ENCODE peak calls at places on chromosome 15, in five cellular contexts. C, T, O, Z and U are unnamed samples.

GRCh38 chr15:43281926-43282602 is 15.3 kb upstream of the TGM5 start:
- DNase-seq in C (no peak), O (no peak), T (no peak), Z (no peak), U (no peak)

GRCh38 chr15:52362497-52362896 is 66.9 kb upstream of the MYO5C start:
- DNase-seq in T (no peak), Z (no peak), O (no peak), C (no peak), U (no peak)

GRCh38 chr15:75776075-75776443 is 63.4 kb upstream of the CSPG4 start:
- DNase-seq in O (peak; percentile 9), Z (no peak), C (no peak), T (no peak), U (no peak)

GRCh38 chr15:84798436-84798946 is 18.7 kb upstream of the ALPK3 start:
- DNase-seq in Z (no peak), O (no peak), C (no peak), T (no peak), U (no peak)

GRCh38 chr15:58528197-58528870 is 96.5 kb downstream of the LIPC start:
- DNase-seq in T (peak; percentile 48), Z (peak; percentile 18), C (no peak), O (peak; percentile 26), U (peak; percentile 86)

GRCh38 chr15:100183921-100184480 is 157.8 kb downstream of the ADAMTS17 start:
- DNase-seq in O (no peak), T (no peak), C (no peak), Z (no peak), U (no peak)

GRCh38 chr15:63985221-63986184 is 60.8 kb downstream of the DAPK2 start:
- DNase-seq in T (no peak), O (no peak), C (peak; percentile 60), Z (peak; percentile 48), U (peak; percentile 92)

GRCh38 chr15:35886765-35887164 is 340.8 kb upstream of the DPH6 start:
- DNase-seq in T (no peak), O (peak; percentile 62), C (no peak), Z (no peak), U (no peak)

GRCh38 chr15:31024979-31025378 is 33.6 kb upstream of the MTMR10 start:
- DNase-seq in Z (no peak), T (no peak), C (no peak), O (no peak), U (no peak)

GRCh38 chr15:64746356-64746755 is 29.0 kb downstream of the RBPMS2 start:
- DNase-seq in C (no peak), T (no peak), O (no peak), Z (no peak), U (no peak)

GRCh38 chr15:68227806-68228142 is 1.8 kb downstream of the CLN6 start:
- DNase-seq in Z (no peak), C (no peak), T (no peak), O (no peak), U (no peak)

GRCh38 chr15:75234191-75234810 is 23.8 kb upstream of the GOLGA6C start:
- DNase-seq in T (no peak), Z (no peak), O (no peak), C (no peak), U (no peak)

GRCh38 chr15:98658831-98659699 is 10.7 kb downstream of the IGF1R start:
- DNase-seq in C (no peak), O (peak; percentile 74), Z (peak; percentile 61), T (peak; percentile 59), U (peak; percentile 27)

GRCh38 chr15:89998141-89998661 is 2.9 kb upstream of the ZNF710 start:
- DNase-seq in C (no peak), Z (no peak), T (no peak), O (peak; percentile 87), U (no peak)

GRCh38 chr15:77063249-77063648 is 7.7 kb downstream of the TSPAN3 start:
- DNase-seq in O (no peak), Z (no peak), C (no peak), T (no peak), U (no peak)

GRCh38 chr15:47399100-47399499 is 318.2 kb upstream of the SEMA6D start:
- DNase-seq in T (no peak), Z (peak; percentile 28), O (no peak), C (no peak), U (no peak)

GRCh38 chr15:70160267-70160666 is 62.5 kb upstream of the TLE3 start:
- DNase-seq in T (no peak), C (no peak), Z (no peak), O (no peak), U (no peak)

GRCh38 chr15:82999905-83000671 is 11.4 kb downstream of the C15orf40 start:
- DNase-seq in Z (peak; percentile 45), O (peak; percentile 75), T (peak; percentile 45), C (no peak), U (peak; percentile 19)

GRCh38 chr15:93861956-93862741 is 369.2 kb upstream of the MCTP2 start:
- DNase-seq in Z (no peak), T (no peak), O (no peak), C (no peak), U (no peak)

GRCh38 chr15:81002254-81003022 is 1.7 kb downstream of the TLNRD1 start:
- DNase-seq in C (no peak), Z (no peak), T (no peak), O (no peak), U (no peak)

GRCh38 chr15:77482570-77482969 is 61.9 kb downstream of the HMG20A start:
- DNase-seq in T (no peak), Z (no peak), C (no peak), O (peak; percentile 63), U (no peak)

GRCh38 chr15:100686021-100686724 is 83.8 kb downstream of the ASB7 start:
- DNase-seq in T (no peak), Z (no peak), C (no peak), O (no peak), U (no peak)

GRCh38 chr15:65902373-65902772 is 33.1 kb downstream of the RAB11A start:
- DNase-seq in T (peak; percentile 10), C (no peak), O (peak; percentile 89), Z (no peak), U (peak; percentile 8)

GRCh38 chr15:94080416-94080815 is 150.9 kb upstream of the MCTP2 start:
- DNase-seq in Z (no peak), C (no peak), T (no peak), O (peak; percentile 84), U (no peak)

GRCh38 chr15:85401108-85401765 is 20.8 kb downstream of the AKAP13 start:
- DNase-seq in O (no peak), Z (no peak), C (no peak), T (no peak), U (no peak)

GRCh38 chr15:71106802-71107500 is 8.3 kb upstream of the THSD4 start:
- DNase-seq in O (peak; percentile 71), C (no peak), T (no peak), Z (no peak), U (no peak)

GRCh38 chr15:40969363-40969762 is 16.1 kb downstream of the CHAC1 start:
- DNase-seq in C (no peak), O (no peak), Z (no peak), T (no peak), U (no peak)

GRCh38 chr15:79849789-79850188 is 47.0 kb downstream of the MTHFS start:
- DNase-seq in O (peak; percentile 41), C (peak; percentile 59), Z (peak; percentile 38), T (peak; percentile 19), U (peak; percentile 86)

GRCh38 chr15:55276324-55276723 is 13.3 kb downstream of the RAB27A start:
- DNase-seq in O (no peak), C (no peak), Z (no peak), T (no peak), U (peak; percentile 18)
- H3K27ac ChIP-seq in O (no peak overlapping the region), C (no peak overlapping the region), Z (no peak overlapping the region), T (no peak overlapping the region), U (no peak overlapping the region)

GRCh38 chr15:91268510-91268909 is 168.5 kb downstream of the SV2B start:
- DNase-seq in T (no peak), O (no peak), Z (no peak), C (no peak), U (no peak)
- TF ChIP-seq CTCF in T (no peak), O (peak; percentile 44), Z (peak; percentile 29), C (peak; percentile 17), U (no peak)

GRCh38 chr15:50068016-50068415 is 51.0 kb downstream of the ATP8B4 start:
- DNase-seq in Z (no peak), C (no peak), O (no peak), T (no peak), U (no peak)

GRCh38 chr15:50075292-50075691 is 43.7 kb downstream of the ATP8B4 start:
- DNase-seq in C (no peak), Z (no peak), T (no peak), O (no peak), U (no peak)

GRCh38 chr15:50067254-50067653 is 51.8 kb downstream of the ATP8B4 start:
- DNase-seq in C (no peak), O (no peak), Z (no peak), T (no peak), U (no peak)

GRCh38 chr15:50066693-50067092 is 52.3 kb downstream of the ATP8B4 start:
- DNase-seq in O (no peak), C (no peak), T (no peak), Z (no peak), U (no peak)

GRCh38 chr15:50071551-50072258 is 47.3 kb downstream of the ATP8B4 start:
- DNase-seq in C (no peak), T (no peak), O (no peak), Z (no peak), U (no peak)
- H3K27ac ChIP-seq in C (no peak overlapping the region), T (no peak overlapping the region), O (no peak overlapping the region), Z (no peak overlapping the region), U (no peak overlapping the region)

DNA sequence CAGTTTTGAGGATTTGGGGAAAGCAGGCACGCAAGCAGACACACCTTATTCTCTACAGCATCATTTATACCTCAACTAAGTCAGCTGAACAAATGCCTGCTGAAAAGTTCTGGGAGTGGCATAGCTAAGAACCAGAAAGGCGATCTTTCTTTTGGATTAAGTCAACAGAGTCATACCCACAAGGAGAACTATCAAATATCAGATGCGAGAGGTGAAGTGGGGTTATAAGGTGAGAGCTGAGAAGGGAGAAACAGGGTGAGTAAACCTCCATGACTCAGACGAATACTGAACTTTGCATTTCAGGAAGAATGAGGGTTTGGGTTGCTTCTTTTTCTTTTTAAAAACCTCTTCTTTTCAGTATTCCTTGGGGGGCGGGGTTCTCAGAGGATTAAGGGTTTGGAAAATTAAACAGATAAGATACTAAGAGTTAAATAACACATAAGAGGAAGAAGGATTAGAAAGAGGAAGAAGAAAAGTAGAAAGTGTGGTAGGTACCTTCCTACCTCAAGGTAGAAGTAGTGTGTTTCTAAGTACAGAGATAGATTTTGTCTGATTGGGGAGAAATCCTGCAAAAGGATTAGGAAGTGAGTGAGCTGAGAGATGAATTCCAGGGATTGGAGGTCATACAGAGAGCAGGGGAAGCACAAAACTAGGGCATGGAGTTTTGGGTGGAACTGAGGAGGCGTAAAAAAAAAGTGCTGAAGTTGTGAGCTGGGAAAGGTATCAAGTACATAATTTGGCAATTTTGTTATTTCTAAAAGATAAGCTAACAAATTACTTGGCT is 41.3 kb upstream of the ICE2 start:
- DNase-seq in T (no peak), C (no peak), Z (no peak), O (peak; percentile 93), U (no peak)
- TF ChIP-seq CTCF in T (no peak), C (no peak), Z (no peak), O (no peak), U (no peak)

GRCh38 chr15:33567652-33568051 is 256.9 kb downstream of the RYR3 start:
- DNase-seq in O (no peak), Z (no peak), C (no peak), T (no peak), U (no peak)
- H3K27ac ChIP-seq in O (no peak overlapping the region), Z (no peak overlapping the region), C (no peak overlapping the region), T (no peak overlapping the region), U (no peak overlapping the region)